ENCODE peak calls at places on chromosome 18, in seven cellular contexts. R, I, V, F, N, Q and G are unnamed samples.

GRCh38 chr18:52156166-52156565 is 183.8 kb upstream of the DCC start:
- DNase-seq in R (no peak), Q (no peak), F (no peak), I (no peak), V (no peak), N (no peak), G (no peak)

GRCh38 chr18:3683483-3683882 is 233.5 kb downstream of the TGIF1 start:
- DNase-seq in N (no peak), Q (no peak), I (no peak), R (no peak), V (no peak), F (no peak), G (no peak)

GRCh38 chr18:36653870-36654269 is 174.9 kb downstream of the TPGS2 start:
- DNase-seq in V (no peak), Q (no peak), R (no peak), N (no peak), I (no peak), F (no peak), G (no peak)

GRCh38 chr18:21672868-21673267 is 31.7 kb downstream of the ABHD3 start:
- DNase-seq in Q (peak; percentile 29), N (no peak), R (peak; percentile 83), F (peak; percentile 56), V (no peak), I (peak; percentile 76), G (peak; percentile 55)

GRCh38 chr18:51070545-51070944 is 40.5 kb downstream of the SMAD4 start:
- DNase-seq in I (peak; percentile 93), N (no peak), F (peak; percentile 78), Q (peak; percentile 87), V (peak; percentile 39), R (no peak), G (peak; percentile 93)

GRCh38 chr18:11664286-11664685 is 24.8 kb upstream of the GNAL start:
- DNase-seq in N (no peak), I (no peak), Q (no peak), V (no peak), R (no peak), F (no peak), G (no peak)

GRCh38 chr18:23855721-23856120 is 158.8 kb upstream of the TTC39C start:
- DNase-seq in Q (no peak), I (no peak), V (no peak), R (no peak), F (no peak), N (no peak), G (no peak)

GRCh38 chr18:9648431-9649163 is 34.2 kb upstream of the PPP4R1 start:
- DNase-seq in R (no peak), Q (no peak), V (no peak), N (no peak), F (no peak), I (no peak), G (no peak)

GRCh38 chr18:2529154-2529553 is 42.2 kb downstream of the METTL4 start:
- DNase-seq in N (no peak), I (peak; percentile 7), R (no peak), F (no peak), V (peak; percentile 83), Q (peak; percentile 85), G (peak; percentile 99)

GRCh38 chr18:8121942-8122480 is 487.2 kb upstream of the RAB12 start:
- DNase-seq in I (peak; percentile 94), N (no peak), V (peak; percentile 87), R (peak; percentile 18), F (peak; percentile 31), Q (peak; percentile 76), G (peak; percentile 89)

GRCh38 chr18:37107748-37108522 is 279.0 kb downstream of the KIAA1328 start:
- DNase-seq in I (no peak), F (no peak), Q (no peak), N (no peak), R (no peak), V (no peak), G (no peak)

GRCh38 chr18:76369791-76370555 is 125.1 kb downstream of the ZNF516 start:
- DNase-seq in F (no peak), I (no peak), N (no peak), Q (no peak), R (no peak), V (no peak), G (no peak)

GRCh38 chr18:28411806-28412205 is 234.9 kb upstream of the CDH2 start:
- DNase-seq in R (no peak), I (no peak), N (no peak), F (peak; percentile 86), Q (peak; percentile 78), V (no peak), G (peak; percentile 11)

GRCh38 chr18:3960977-3961376 is 494.1 kb downstream of the DLGAP1 start:
- DNase-seq in Q (no peak), R (no peak), I (no peak), V (no peak), N (no peak), F (no peak), G (no peak)

GRCh38 chr18:36412778-36413177 is 115.3 kb downstream of the FHOD3 start:
- DNase-seq in Q (peak; percentile 29), V (peak; percentile 68), F (no peak), I (no peak), R (peak; percentile 28), N (no peak), G (peak; percentile 29)

GRCh38 chr18:5197032-5197434 is at the start of gene AKAIN1:
- DNase-seq in V (peak; percentile 85), R (peak; percentile 90), N (no peak), F (peak; percentile 18), I (peak; percentile 18), Q (peak; percentile 49), G (peak; percentile 41)

GRCh38 chr18:50626317-50626716 is 66.4 kb downstream of the MAPK4 start:
- DNase-seq in F (no peak), Q (no peak), R (no peak), I (no peak), N (no peak), V (no peak), G (no peak)

GRCh38 chr18:44901283-44901682 is 220.6 kb downstream of the SETBP1 start:
- DNase-seq in F (no peak), R (no peak), V (no peak), N (no peak), Q (no peak), I (no peak), G (peak; percentile 12)

GRCh38 chr18:42113529-42114191 is 158.6 kb downstream of the PIK3C3 start:
- DNase-seq in Q (peak; percentile 67), F (peak; percentile 82), R (no peak), V (peak; percentile 8), N (no peak), I (peak; percentile 39), G (peak; percentile 64)

GRCh38 chr18:78676622-78677482 is 302.8 kb upstream of the SALL3 start:
- DNase-seq in Q (no peak), I (no peak), F (no peak), V (no peak), R (no peak), N (no peak), G (no peak)

GRCh38 chr18:60624207-60624606 is 251.6 kb upstream of the MC4R start:
- DNase-seq in R (no peak), V (peak; percentile 3), F (no peak), Q (no peak), N (no peak), I (no peak), G (no peak)

GRCh38 chr18:2494921-2495320 is 76.4 kb downstream of the METTL4 start:
- DNase-seq in N (no peak), Q (peak; percentile 77), I (peak; percentile 2), F (peak; percentile 65), V (no peak), R (no peak), G (peak; percentile 39)

GRCh38 chr18:60020107-60020925 is 120.5 kb downstream of the PMAIP1 start:
- DNase-seq in N (no peak), V (no peak), Q (peak; percentile 51), F (no peak), R (no peak), I (peak; percentile 26), G (peak; percentile 50)

GRCh38 chr18:78787751-78788150 is 191.9 kb upstream of the SALL3 start:
- DNase-seq in Q (no peak), V (no peak), N (no peak), F (no peak), I (no peak), R (no peak), G (no peak)

GRCh38 chr18:44028109-44028508 is 652.6 kb upstream of the SETBP1 start:
- DNase-seq in V (no peak), I (no peak), N (no peak), Q (no peak), F (no peak), R (no peak), G (no peak)

GRCh38 chr18:68714356-68714706 is 577 bp downstream of the TMX3 start:
- DNase-seq in N (peak; percentile 3), V (peak; percentile 45), F (no peak), R (peak; percentile 29), I (no peak), Q (peak; percentile 14), G (peak; percentile 20)

GRCh38 chr18:55603775-55604174 is 15.8 kb upstream of the TCF4 start:
- DNase-seq in Q (no peak), F (no peak), N (no peak), V (no peak), R (no peak), I (no peak), G (no peak)

DNA sequence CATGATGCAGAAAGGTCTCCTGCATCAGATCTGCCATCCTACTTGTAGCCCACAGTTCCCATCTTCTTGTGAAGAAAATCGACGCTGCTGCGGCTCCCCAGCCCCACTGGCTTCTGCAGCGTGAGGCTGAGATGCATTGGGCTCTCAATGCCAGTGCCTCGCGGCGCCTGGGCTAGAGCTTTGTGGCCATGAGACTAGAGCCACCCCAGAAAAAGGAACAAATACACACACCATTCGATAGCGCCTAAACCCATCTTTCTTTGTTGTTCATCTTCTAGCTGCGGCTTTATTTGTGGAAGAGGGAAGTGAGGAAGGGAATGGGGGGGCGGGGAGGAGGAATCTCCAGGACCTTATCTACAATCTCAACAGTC is 2.7 kb downstream of the NOL4 start:
- DNase-seq in I (no peak), N (no peak), R (peak; percentile 5), Q (peak; percentile 3), F (no peak), V (peak; percentile 56), G (no peak)
- H3K4me3 ChIP-seq in I (no peak overlapping the region), N (no peak overlapping the region), R (peak overlapping the region; percentile 46), Q (peak overlapping the region; percentile 50), F (no peak overlapping the region), V (peak overlapping the region; percentile 66), G (no peak overlapping the region)

GRCh38 chr18:24935008-24935407 is 417.0 kb downstream of the ZNF521 start:
- DNase-seq in N (no peak), F (no peak), I (no peak), Q (no peak), V (no peak), R (no peak), G (no peak)
- H3K4me3 ChIP-seq in N (no peak overlapping the region), F (no peak overlapping the region), I (no peak overlapping the region), Q (no peak overlapping the region), V (no peak overlapping the region), R (no peak overlapping the region), G (no peak overlapping the region)

DNA sequence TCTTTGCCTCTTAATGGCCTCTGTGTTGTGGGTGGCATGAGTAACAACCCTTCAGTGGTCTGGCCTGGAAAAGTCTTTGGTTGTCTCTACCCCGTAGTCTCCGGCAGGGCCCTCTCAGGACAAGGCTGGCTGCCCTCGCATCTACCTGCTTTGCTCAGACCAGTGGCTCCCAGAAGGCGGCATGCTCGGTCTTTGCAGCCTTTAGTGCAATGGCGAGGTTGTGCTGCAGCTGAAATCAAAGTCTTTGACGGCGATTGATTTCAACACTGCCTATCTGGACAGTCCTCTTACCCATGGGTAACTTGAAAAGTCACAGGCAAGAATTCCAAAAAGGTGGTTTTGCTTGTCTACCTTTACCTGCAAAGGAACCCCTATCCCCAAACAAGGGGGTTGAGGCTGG is 95.9 kb downstream of the ALPK2 start:
- DNase-seq in F (no peak), I (no peak), Q (no peak), N (no peak), R (no peak), V (no peak), G (no peak)
- H3K4me3 ChIP-seq in F (no peak overlapping the region), I (no peak overlapping the region), Q (no peak overlapping the region), N (no peak overlapping the region), R (no peak overlapping the region), V (no peak overlapping the region), G (no peak overlapping the region)

GRCh38 chr18:79805211-79805862 is 7.6 kb downstream of the KCNG2 start:
- DNase-seq in V (no peak), R (no peak), N (peak; percentile 27), I (no peak), F (no peak), Q (no peak), G (no peak)
- H3K4me3 ChIP-seq in V (no peak overlapping the region), R (no peak overlapping the region), N (no peak overlapping the region), I (no peak overlapping the region), F (no peak overlapping the region), Q (no peak overlapping the region), G (no peak overlapping the region)